ENCODE peak calls at places on chromosomes 1 and 21, in nine cellular contexts. A is Peyer's patch; Z is CD4-positive, alpha-beta memory T cell; X is right atrium auricular region; I is tibial nerve; E is heart left ventricle; Q is IMR-90; J is fibroblast of lung; Y is adipocyte. N is an unnamed sample. For H3K4me1, the result is how much of the 10 kb centered on the place peaks cover.

GRCh38 chr21:36163780-36164426 is 7.3 kb downstream of the DOP1B start:
- DNase-seq in Z (no peak), Y (no peak), J (no peak), A (no peak), Q (no peak), I (no peak), X (no peak), E (no peak), N (peak)

GRCh38 chr1:167375949-167376348 is 142.4 kb downstream of the CD247 start:
- DNase-seq in X (no peak), A (no peak), Q (no peak), J (no peak), I (no peak), Y (no peak), E (no peak), Z (no peak), N (no peak)

GRCh38 chr1:113226118-113226517 is 153.1 kb downstream of the LRIG2 start:
- DNase-seq in I (no peak), Q (no peak), Y (no peak), Z (no peak), A (no peak), J (peak), E (no peak), X (peak), N (peak)

GRCh38 chr1:158830904-158831507 is at the start of gene MNDA:
- DNase-seq in E (no peak), Y (no peak), I (no peak), Z (no peak), Q (no peak), A (no peak), X (no peak), J (no peak), N (no peak)

GRCh38 chr1:85582687-85583354 is 2.3 kb downstream of the CCN1 start:
- DNase-seq in A (no peak), I (no peak), Z (no peak), X (no peak), Y (peak), J (peak), E (no peak), Q (peak), N (no peak)

GRCh38 chr1:39098569-39099250 is 72.6 kb downstream of the NDUFS5 start:
- DNase-seq in J (peak), A (peak), X (peak), E (peak), Q (peak), Y (peak), I (no peak), Z (peak), N (peak)

GRCh38 chr21:31908106-31909031 is 35.5 kb downstream of the HUNK start:
- DNase-seq in Y (peak), E (no peak), Q (peak), I (no peak), Z (no peak), J (no peak), A (no peak), X (no peak), N (peak)

GRCh38 chr1:22643928-22644327 is 495 bp downstream of the C1QC start:
- DNase-seq in E (no peak), Z (no peak), Y (no peak), A (no peak), I (no peak), Q (no peak), J (no peak), X (no peak), N (no peak)

GRCh38 chr1:95888877-95889799 is 655.1 kb downstream of the RWDD3 start:
- DNase-seq in A (no peak), Y (no peak), Z (no peak), X (no peak), Q (no peak), E (no peak), J (peak), I (no peak), N (no peak)

GRCh38 chr1:30519201-30519763 is 204.1 kb downstream of the MATN1 start:
- DNase-seq in Y (no peak), X (no peak), Z (no peak), I (no peak), A (no peak), Q (no peak), J (no peak), E (no peak), N (no peak)

GRCh38 chr1:12593621-12594066 is 24.4 kb downstream of the DHRS3 start:
- DNase-seq in J (peak), Y (peak), Q (peak), A (no peak), I (peak), X (peak), E (no peak), Z (no peak), N (peak)

GRCh38 chr1:88503656-88504055 is 180.4 kb upstream of the PKN2 start:
- DNase-seq in J (no peak), X (no peak), Q (no peak), A (no peak), Y (no peak), I (no peak), Z (no peak), E (no peak), N (no peak)

GRCh38 chr1:43307458-43308158 is 6.8 kb downstream of the TIE1 start:
- DNase-seq in Z (no peak), I (no peak), E (no peak), Q (no peak), A (no peak), J (no peak), X (no peak), Y (no peak), N (no peak)

DNA sequence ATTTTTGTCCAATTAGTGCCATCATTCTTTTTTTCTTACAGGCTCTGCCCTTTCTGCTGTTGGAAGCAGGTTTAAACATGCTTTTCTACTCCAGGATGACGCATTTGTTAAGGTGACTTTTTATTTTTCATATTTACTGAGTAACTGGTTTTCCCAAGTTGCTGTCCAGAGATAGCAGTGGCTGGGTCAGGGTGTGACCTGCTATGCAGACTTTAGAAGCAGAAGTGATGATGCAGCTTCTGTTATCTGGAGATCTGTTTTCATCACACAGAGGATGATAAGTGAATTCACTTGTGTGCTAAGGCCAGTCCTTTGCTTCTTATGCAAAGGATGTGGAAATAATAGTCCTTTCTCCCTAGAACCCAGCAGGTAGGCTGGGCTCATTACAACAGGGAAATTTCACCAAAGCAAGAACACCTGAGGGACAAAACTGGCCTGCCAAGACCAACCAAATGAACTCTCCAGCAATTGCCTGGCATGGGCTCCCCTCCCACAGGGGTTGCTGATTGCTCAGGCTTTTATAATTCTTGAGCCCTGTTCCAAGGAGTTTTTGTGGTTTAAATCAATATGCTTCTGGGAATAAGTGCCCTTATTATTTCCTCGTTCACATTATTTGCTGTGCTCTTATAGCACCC is 97.8 kb upstream of the LPGAT1 start:
- DNase-seq in Y (no peak), E (no peak), Z (no peak), A (no peak), Q (no peak), I (no peak), J (no peak), X (no peak), N (peak)
- H3K4me3 ChIP-seq in Y (no peak), E (no peak), Z (no peak), A (no peak), Q (no peak), I (no peak), J (no peak), X (no peak), N (no peak)

DNA sequence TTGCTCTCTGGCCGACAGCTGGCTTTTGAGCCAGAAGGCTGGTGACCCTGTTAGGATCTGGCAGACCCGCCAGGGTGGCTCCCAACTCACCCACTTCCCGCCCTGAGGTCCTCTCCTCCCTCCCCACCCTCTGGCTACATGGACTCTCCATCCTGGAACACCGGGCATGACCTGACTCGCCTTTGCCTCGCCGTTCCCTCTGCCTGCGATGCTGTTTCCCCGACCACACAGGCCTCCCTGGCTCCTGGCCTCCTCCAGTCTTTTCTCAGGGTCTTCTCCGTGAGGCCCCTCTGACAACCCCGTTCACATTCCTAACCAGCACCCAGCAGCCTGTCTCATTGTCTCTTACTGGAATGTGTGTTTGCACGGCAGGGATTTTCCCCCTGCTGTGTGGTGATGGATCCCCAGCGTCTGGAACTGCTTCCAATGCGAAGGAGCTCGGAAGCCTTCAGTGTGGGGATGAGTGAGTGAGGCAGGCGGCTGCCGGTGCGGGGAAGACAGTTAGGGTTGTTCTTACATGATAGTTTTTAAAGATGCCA is 46.0 kb upstream of the POFUT2 start:
- DNase-seq in I (no peak), Z (no peak), E (no peak), Y (no peak), J (no peak), X (no peak), Q (peak), A (no peak), N (no peak)
- H3K4me1 ChIP-seq in I (under half), Z (under half), E (under half), Y (under half), J (under half), X (under half), Q (under half), A (under half), N (under half)

DNA sequence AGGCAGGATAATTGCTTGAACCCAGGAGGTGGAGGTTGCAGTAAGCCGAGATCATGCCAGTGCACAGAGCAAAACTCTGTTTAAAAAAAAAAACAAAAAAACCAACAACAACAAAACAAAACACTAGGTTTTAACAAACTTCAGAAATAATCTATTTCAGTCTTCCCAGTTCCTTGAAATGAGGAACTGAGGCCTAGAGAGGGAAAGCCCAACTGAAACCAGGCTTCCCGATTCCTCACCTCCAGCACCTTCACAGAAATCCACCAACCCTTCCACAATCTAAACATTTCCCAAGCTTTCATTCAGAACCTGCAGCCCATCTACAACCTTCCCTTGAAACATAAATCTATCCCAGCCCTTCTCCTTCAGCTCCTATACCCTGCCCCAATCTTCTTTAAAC is 615 bp upstream of the CD52 start:
- DNase-seq in I (no peak), Q (no peak), X (no peak), Z (no peak), Y (no peak), A (no peak), E (no peak), J (no peak), N (no peak)
- H3K4me3 ChIP-seq in I (no peak), Q (no peak), X (no peak), Z (peak), Y (no peak), A (peak), E (no peak), J (no peak), N (no peak)

GRCh38 chr1:152029144-152029936 is 7.5 kb downstream of the S100A11 start:
- DNase-seq in X (no peak), I (no peak), J (peak), E (no peak), Z (no peak), Q (peak), A (no peak), Y (peak), N (no peak)
- H3K4me1 ChIP-seq in X (under half), I (under half), J (under half), E (under half), Z (under half), Q (under half), A (under half), Y (under half), N (under half)

GRCh38 chr1:64162151-64162550 is 41.3 kb upstream of the UBE2U start:
- DNase-seq in X (no peak), Q (no peak), I (no peak), E (no peak), A (no peak), Z (no peak), J (no peak), Y (no peak), N (no peak)

GRCh38 chr1:64167176-64167575 is 36.2 kb upstream of the UBE2U start:
- DNase-seq in A (no peak), X (no peak), Z (no peak), Y (peak), J (peak), E (no peak), I (no peak), Q (peak), N (no peak)

GRCh38 chr1:64161347-64162080 is 41.9 kb upstream of the UBE2U start:
- DNase-seq in E (no peak), Y (peak), A (no peak), Q (peak), I (no peak), J (peak), X (no peak), Z (no peak), N (no peak)

GRCh38 chr1:64162804-64163203 is 40.6 kb upstream of the UBE2U start:
- DNase-seq in J (no peak), Z (no peak), X (no peak), Y (no peak), E (no peak), Q (no peak), A (no peak), I (no peak), N (no peak)

DNA sequence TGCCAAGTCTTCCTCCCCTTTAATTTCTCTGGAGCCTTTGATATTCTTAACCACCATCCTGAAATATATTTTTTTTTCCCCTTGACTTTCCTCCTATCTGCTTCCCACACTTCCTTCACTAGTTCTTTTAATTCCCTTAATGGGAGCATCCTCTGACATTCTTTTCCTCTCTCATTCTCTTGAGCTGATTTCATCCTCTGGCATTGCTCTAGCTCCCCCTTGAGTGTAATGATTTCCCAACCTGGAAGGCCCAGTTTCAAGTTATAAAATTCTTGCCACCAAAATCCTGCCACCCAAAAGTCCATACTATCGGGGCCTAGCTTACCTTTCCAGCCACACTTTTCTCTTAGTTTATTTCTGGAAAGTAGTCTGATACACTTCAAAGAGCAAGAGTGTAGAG is 39.5 kb upstream of the UBE2U start:
- DNase-seq in E (no peak), A (no peak), Z (no peak), I (no peak), Y (peak), J (peak), X (no peak), Q (peak), N (no peak)
- H3K4me3 ChIP-seq in E (no peak), A (no peak), Z (no peak), I (no peak), Y (no peak), J (no peak), X (no peak), Q (no peak), N (no peak)

DNA sequence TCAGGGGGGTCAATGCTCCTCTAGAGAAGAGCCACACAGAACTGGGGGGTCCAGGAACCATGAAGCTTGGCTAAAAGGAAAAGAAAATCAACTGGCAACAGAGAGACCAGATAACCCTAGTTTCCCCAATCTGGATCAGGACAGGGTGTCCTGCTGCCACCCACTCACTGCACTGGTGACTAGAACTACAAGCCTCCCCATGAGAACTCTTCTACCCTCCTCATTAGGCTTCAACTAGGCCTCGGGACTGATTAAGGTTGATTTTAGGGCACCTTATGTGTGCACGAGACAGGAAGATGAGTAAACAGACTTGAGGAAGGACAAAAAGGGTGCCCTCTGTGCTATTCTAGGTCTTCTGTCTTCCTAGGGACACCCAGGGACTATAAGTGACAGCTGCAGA is 2.2 kb upstream of the SF3B4 start:
- DNase-seq in E (no peak), J (no peak), Z (no peak), A (no peak), Y (no peak), I (no peak), Q (no peak), X (no peak), N (no peak)
- H3K4me1 ChIP-seq in E (under half), J (under half), Z (under half), A (under half), Y (under half), I (under half), Q (under half), X (under half), N (under half)